ENCODE peak calls at places on chromosomes 6 and 20, in nine cellular contexts. One of them, this sample, is unnamed.

GRCh38 chr20:17493173-17493572 is 38.0 kb downstream of the BFSP1 start:
- DNase-seq in upper lobe of right lung: no peak
- DNase-seq in cardiac muscle cell: no peak
- DNase-seq in brain microvascular endothelial cell: no peak
- DNase-seq in astrocyte: no peak
- DNase-seq in fibroblast of pulmonary artery: no peak
- DNase-seq in A673: no peak
- DNase-seq in PC-9: no peak
- DNase-seq in hepatocyte: no peak
- DNase-seq in this sample: no peak

GRCh38 chr20:29878777-29879442 is 1378.6 kb upstream of the DEFB115 start:
- DNase-seq in upper lobe of right lung: peak; percentile 67
- DNase-seq in cardiac muscle cell: no peak
- DNase-seq in brain microvascular endothelial cell: no peak
- DNase-seq in astrocyte: no peak
- DNase-seq in fibroblast of pulmonary artery: no peak
- DNase-seq in A673: no peak
- DNase-seq in PC-9: no peak
- DNase-seq in hepatocyte: no peak
- DNase-seq in this sample: no peak

GRCh38 chr6:23176883-23177282 is 607.5 kb downstream of the HDGFL1 start:
- DNase-seq in upper lobe of right lung: no peak
- DNase-seq in cardiac muscle cell: no peak
- DNase-seq in brain microvascular endothelial cell: no peak
- DNase-seq in astrocyte: no peak
- DNase-seq in fibroblast of pulmonary artery: no peak
- DNase-seq in A673: peak; percentile 36
- DNase-seq in PC-9: no peak
- DNase-seq in hepatocyte: peak; percentile 55
- DNase-seq in this sample: no peak

GRCh38 chr6:117265425-117266266 is at the start of gene VGLL2:
- DNase-seq in upper lobe of right lung: peak; percentile 71
- DNase-seq in cardiac muscle cell: peak; percentile 62
- DNase-seq in brain microvascular endothelial cell: no peak
- DNase-seq in astrocyte: peak; percentile 25
- DNase-seq in fibroblast of pulmonary artery: peak; percentile 48
- DNase-seq in A673: peak; percentile 61
- DNase-seq in PC-9: no peak
- DNase-seq in hepatocyte: peak; percentile 74
- DNase-seq in this sample: peak; percentile 27

GRCh38 chr6:27720607-27721580 is 191.3 kb downstream of the OR2B2 start:
- DNase-seq in upper lobe of right lung: no peak
- DNase-seq in cardiac muscle cell: peak; percentile 47
- DNase-seq in brain microvascular endothelial cell: peak; percentile 86
- DNase-seq in astrocyte: peak; percentile 39
- DNase-seq in fibroblast of pulmonary artery: peak; percentile 20
- DNase-seq in A673: no peak
- DNase-seq in PC-9: peak; percentile 71
- DNase-seq in hepatocyte: peak; percentile 18
- DNase-seq in this sample: peak; percentile 62

GRCh38 chr20:10707070-10707469 is 33.3 kb upstream of the JAG1 start:
- DNase-seq in upper lobe of right lung: no peak
- DNase-seq in cardiac muscle cell: no peak
- DNase-seq in brain microvascular endothelial cell: no peak
- DNase-seq in astrocyte: no peak
- DNase-seq in fibroblast of pulmonary artery: no peak
- DNase-seq in A673: no peak
- DNase-seq in PC-9: no peak
- DNase-seq in hepatocyte: no peak
- DNase-seq in this sample: no peak

GRCh38 chr20:63064310-63064709 is 57.5 kb upstream of the BHLHE23 start:
- DNase-seq in upper lobe of right lung: peak; percentile 40
- DNase-seq in cardiac muscle cell: no peak
- DNase-seq in brain microvascular endothelial cell: no peak
- DNase-seq in astrocyte: no peak
- DNase-seq in fibroblast of pulmonary artery: no peak
- DNase-seq in A673: no peak
- DNase-seq in PC-9: no peak
- DNase-seq in hepatocyte: no peak
- DNase-seq in this sample: no peak

GRCh38 chr6:56595490-56596122 is 47.1 kb downstream of the DST start:
- DNase-seq in upper lobe of right lung: no peak
- DNase-seq in cardiac muscle cell: peak; percentile 65
- DNase-seq in brain microvascular endothelial cell: peak; percentile 23
- DNase-seq in astrocyte: peak; percentile 23
- DNase-seq in fibroblast of pulmonary artery: peak; percentile 46
- DNase-seq in A673: peak; percentile 80
- DNase-seq in PC-9: peak; percentile 43
- DNase-seq in hepatocyte: peak; percentile 58
- DNase-seq in this sample: peak; percentile 58

GRCh38 chr20:61977387-61977786 is 88.3 kb downstream of the TAF4 start:
- DNase-seq in upper lobe of right lung: no peak
- DNase-seq in cardiac muscle cell: no peak
- DNase-seq in brain microvascular endothelial cell: no peak
- DNase-seq in astrocyte: no peak
- DNase-seq in fibroblast of pulmonary artery: no peak
- DNase-seq in A673: no peak
- DNase-seq in PC-9: no peak
- DNase-seq in hepatocyte: no peak
- DNase-seq in this sample: no peak

GRCh38 chr6:75467284-75467683 is 26.3 kb downstream of the FILIP1 start:
- DNase-seq in upper lobe of right lung: no peak
- DNase-seq in cardiac muscle cell: no peak
- DNase-seq in brain microvascular endothelial cell: no peak
- DNase-seq in astrocyte: no peak
- DNase-seq in fibroblast of pulmonary artery: no peak
- DNase-seq in A673: no peak
- DNase-seq in PC-9: no peak
- DNase-seq in hepatocyte: no peak
- DNase-seq in this sample: no peak

GRCh38 chr6:145015739-145016558 is 719.4 kb downstream of the EPM2A start:
- DNase-seq in upper lobe of right lung: no peak
- DNase-seq in cardiac muscle cell: peak; percentile 86
- DNase-seq in brain microvascular endothelial cell: peak; percentile 86
- DNase-seq in astrocyte: peak; percentile 96
- DNase-seq in fibroblast of pulmonary artery: peak; percentile 88
- DNase-seq in A673: peak; percentile 64
- DNase-seq in PC-9: peak; percentile 74
- DNase-seq in hepatocyte: peak; percentile 58
- DNase-seq in this sample: peak; percentile 94

GRCh38 chr20:52082612-52083011 is 109.0 kb downstream of the ZFP64 start:
- DNase-seq in upper lobe of right lung: no peak
- DNase-seq in cardiac muscle cell: no peak
- DNase-seq in brain microvascular endothelial cell: no peak
- DNase-seq in astrocyte: no peak
- DNase-seq in fibroblast of pulmonary artery: no peak
- DNase-seq in A673: peak; percentile 21
- DNase-seq in PC-9: no peak
- DNase-seq in hepatocyte: no peak
- DNase-seq in this sample: peak; percentile 27

GRCh38 chr6:76774750-76775396 is 688.4 kb downstream of the HTR1B start:
- DNase-seq in upper lobe of right lung: no peak
- DNase-seq in cardiac muscle cell: peak; percentile 75
- DNase-seq in brain microvascular endothelial cell: peak; percentile 24
- DNase-seq in astrocyte: no peak
- DNase-seq in fibroblast of pulmonary artery: peak; percentile 51
- DNase-seq in A673: no peak
- DNase-seq in PC-9: no peak
- DNase-seq in hepatocyte: peak; percentile 42
- DNase-seq in this sample: peak; percentile 24

GRCh38 chr6:26322645-26323482 is 42.1 kb upstream of the BTN3A2 start:
- DNase-seq in upper lobe of right lung: no peak
- DNase-seq in cardiac muscle cell: peak; percentile 90
- DNase-seq in brain microvascular endothelial cell: peak; percentile 94
- DNase-seq in astrocyte: peak; percentile 92
- DNase-seq in fibroblast of pulmonary artery: peak; percentile 91
- DNase-seq in A673: peak; percentile 96
- DNase-seq in PC-9: peak; percentile 88
- DNase-seq in hepatocyte: peak; percentile 86
- DNase-seq in this sample: peak; percentile 93

GRCh38 chr6:136594671-136595070 is 44.4 kb upstream of the MAP7 start:
- DNase-seq in upper lobe of right lung: no peak
- DNase-seq in cardiac muscle cell: no peak
- DNase-seq in brain microvascular endothelial cell: no peak
- DNase-seq in astrocyte: no peak
- DNase-seq in fibroblast of pulmonary artery: no peak
- DNase-seq in A673: no peak
- DNase-seq in PC-9: no peak
- DNase-seq in hepatocyte: no peak
- DNase-seq in this sample: no peak
- H3K4me3 ChIP-seq in upper lobe of right lung: no peak overlapping the region
- H3K4me3 ChIP-seq in cardiac muscle cell: no peak overlapping the region
- H3K4me3 ChIP-seq in brain microvascular endothelial cell: no peak overlapping the region
- H3K4me3 ChIP-seq in astrocyte: peak overlapping the region; percentile 37
- H3K4me3 ChIP-seq in fibroblast of pulmonary artery: no peak overlapping the region
- H3K4me3 ChIP-seq in A673: no peak overlapping the region
- H3K4me3 ChIP-seq in PC-9: no peak overlapping the region
- H3K4me3 ChIP-seq in hepatocyte: no peak overlapping the region
- H3K4me3 ChIP-seq in this sample: no peak overlapping the region

GRCh38 chr6:153962548-153962947 is 76.5 kb upstream of the OPRM1 start:
- DNase-seq in upper lobe of right lung: no peak
- DNase-seq in cardiac muscle cell: no peak
- DNase-seq in brain microvascular endothelial cell: no peak
- DNase-seq in astrocyte: no peak
- DNase-seq in fibroblast of pulmonary artery: no peak
- DNase-seq in A673: no peak
- DNase-seq in PC-9: no peak
- DNase-seq in hepatocyte: no peak
- DNase-seq in this sample: no peak

GRCh38 chr6:153959281-153959680 is 79.8 kb upstream of the OPRM1 start:
- DNase-seq in upper lobe of right lung: no peak
- DNase-seq in cardiac muscle cell: peak; percentile 3
- DNase-seq in brain microvascular endothelial cell: no peak
- DNase-seq in astrocyte: no peak
- DNase-seq in fibroblast of pulmonary artery: no peak
- DNase-seq in A673: no peak
- DNase-seq in PC-9: no peak
- DNase-seq in hepatocyte: peak; percentile 6
- DNase-seq in this sample: no peak

GRCh38 chr6:153960741-153961140 is 78.3 kb upstream of the OPRM1 start:
- DNase-seq in upper lobe of right lung: no peak
- DNase-seq in cardiac muscle cell: no peak
- DNase-seq in brain microvascular endothelial cell: no peak
- DNase-seq in astrocyte: no peak
- DNase-seq in fibroblast of pulmonary artery: no peak
- DNase-seq in A673: no peak
- DNase-seq in PC-9: no peak
- DNase-seq in hepatocyte: no peak
- DNase-seq in this sample: no peak

GRCh38 chr6:153965996-153966395 is 73.0 kb upstream of the OPRM1 start:
- DNase-seq in upper lobe of right lung: no peak
- DNase-seq in cardiac muscle cell: peak; percentile 56
- DNase-seq in brain microvascular endothelial cell: peak; percentile 77
- DNase-seq in astrocyte: peak; percentile 49
- DNase-seq in fibroblast of pulmonary artery: peak; percentile 18
- DNase-seq in A673: no peak
- DNase-seq in PC-9: no peak
- DNase-seq in hepatocyte: no peak
- DNase-seq in this sample: peak; percentile 68

DNA sequence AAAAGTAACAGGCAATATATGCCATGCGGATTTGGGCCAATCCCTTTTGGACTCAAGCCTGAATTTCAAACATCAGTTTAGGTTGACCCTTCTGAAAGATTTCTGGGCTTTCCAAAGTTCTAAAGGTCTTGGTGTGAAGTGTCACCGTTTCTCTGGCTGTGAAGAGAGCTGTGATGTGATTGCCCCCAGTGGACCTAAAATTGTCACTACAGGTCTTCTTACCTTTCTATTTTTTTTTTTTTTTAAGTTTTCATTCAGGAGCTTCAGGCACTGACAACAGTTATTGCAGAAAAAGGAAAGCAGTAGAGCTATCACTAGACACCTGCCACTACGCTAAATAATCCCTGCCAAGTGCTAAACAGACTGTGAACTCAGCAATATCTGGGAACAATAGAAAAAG is 75.7 kb upstream of the OPRM1 start:
- DNase-seq in upper lobe of right lung: no peak
- DNase-seq in cardiac muscle cell: no peak
- DNase-seq in brain microvascular endothelial cell: no peak
- DNase-seq in astrocyte: no peak
- DNase-seq in fibroblast of pulmonary artery: no peak
- DNase-seq in A673: no peak
- DNase-seq in PC-9: no peak
- DNase-seq in hepatocyte: no peak
- DNase-seq in this sample: no peak
- TF ChIP-seq CTCF in upper lobe of right lung: no peak
- TF ChIP-seq CTCF in cardiac muscle cell: no peak
- TF ChIP-seq CTCF in brain microvascular endothelial cell: no peak
- TF ChIP-seq CTCF in astrocyte: no peak
- TF ChIP-seq CTCF in fibroblast of pulmonary artery: no peak
- TF ChIP-seq CTCF in A673: no peak
- TF ChIP-seq CTCF in PC-9: no peak
- TF ChIP-seq CTCF in hepatocyte: no peak
- TF ChIP-seq CTCF in this sample: no peak

DNA sequence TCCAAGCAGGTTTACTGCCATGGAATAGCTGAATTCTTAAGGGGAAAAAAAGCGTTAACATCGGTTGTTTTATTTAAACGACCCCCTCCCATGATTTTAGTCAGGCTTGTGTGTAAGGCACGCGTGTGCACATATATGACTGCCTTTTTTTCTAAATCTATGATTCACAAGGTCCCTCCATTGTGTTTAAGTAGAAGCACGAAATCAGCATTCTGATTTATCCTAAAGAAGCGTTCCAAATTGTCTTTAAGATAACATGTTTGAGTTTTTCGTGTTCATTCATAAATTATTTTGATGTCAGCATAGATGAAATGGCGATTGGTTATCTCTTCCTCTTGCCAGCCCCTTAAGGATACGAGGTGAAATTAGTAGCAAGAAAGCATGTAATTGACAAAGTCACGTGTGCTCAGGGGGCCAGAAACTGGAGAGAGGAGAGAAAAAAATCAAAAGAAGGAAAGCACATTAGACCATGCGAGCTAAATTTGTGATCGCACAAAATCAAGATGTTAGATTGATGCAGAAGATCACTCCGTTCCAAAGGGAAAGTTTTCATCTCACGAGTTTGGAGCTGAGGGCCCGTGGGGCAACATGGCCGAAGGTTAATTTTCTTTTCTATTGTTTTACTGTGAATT is at the start of gene LIN28B:
- DNase-seq in upper lobe of right lung: no peak
- DNase-seq in cardiac muscle cell: no peak
- DNase-seq in brain microvascular endothelial cell: no peak
- DNase-seq in astrocyte: no peak
- DNase-seq in fibroblast of pulmonary artery: no peak
- DNase-seq in A673: peak; percentile 77
- DNase-seq in PC-9: no peak
- DNase-seq in hepatocyte: no peak
- DNase-seq in this sample: no peak
- H3K4me3 ChIP-seq in upper lobe of right lung: no peak within 1 kb of the TSS
- H3K4me3 ChIP-seq in cardiac muscle cell: peak within 1 kb of the TSS; percentile 76
- H3K4me3 ChIP-seq in brain microvascular endothelial cell: no peak within 1 kb of the TSS
- H3K4me3 ChIP-seq in astrocyte: peak within 1 kb of the TSS; percentile 20
- H3K4me3 ChIP-seq in fibroblast of pulmonary artery: no peak within 1 kb of the TSS
- H3K4me3 ChIP-seq in A673: peak within 1 kb of the TSS; percentile 56
- H3K4me3 ChIP-seq in PC-9: peak within 1 kb of the TSS; percentile 38
- H3K4me3 ChIP-seq in hepatocyte: peak within 1 kb of the TSS; percentile 63
- H3K4me3 ChIP-seq in this sample: no peak within 1 kb of the TSS

DNA sequence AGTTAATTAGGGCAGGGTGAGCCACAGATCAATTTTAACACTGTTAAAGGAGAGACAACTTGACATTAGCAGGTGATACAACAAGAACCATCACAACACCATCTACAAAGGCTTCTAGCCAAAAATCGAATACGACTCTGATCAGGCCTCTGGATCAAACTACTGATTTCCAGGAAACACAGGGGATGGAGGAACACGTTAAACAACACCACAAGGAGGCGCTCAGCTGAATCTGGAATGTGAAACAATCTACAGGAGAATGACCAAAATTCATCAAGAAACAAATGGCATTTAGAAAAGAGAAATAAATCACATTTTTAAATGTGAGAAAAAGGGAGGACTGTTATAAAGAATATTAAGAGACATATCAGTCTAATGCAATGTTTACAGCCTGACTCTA is 13.5 kb upstream of the MAFB start:
- DNase-seq in upper lobe of right lung: no peak
- DNase-seq in cardiac muscle cell: no peak
- DNase-seq in brain microvascular endothelial cell: no peak
- DNase-seq in astrocyte: no peak
- DNase-seq in fibroblast of pulmonary artery: no peak
- DNase-seq in A673: no peak
- DNase-seq in PC-9: no peak
- DNase-seq in hepatocyte: no peak
- DNase-seq in this sample: no peak
- TF ChIP-seq CTCF in upper lobe of right lung: no peak
- TF ChIP-seq CTCF in cardiac muscle cell: peak; percentile 21
- TF ChIP-seq CTCF in brain microvascular endothelial cell: peak; percentile 30
- TF ChIP-seq CTCF in astrocyte: no peak
- TF ChIP-seq CTCF in fibroblast of pulmonary artery: peak; percentile 24
- TF ChIP-seq CTCF in A673: peak; percentile 49
- TF ChIP-seq CTCF in PC-9: peak; percentile 30
- TF ChIP-seq CTCF in hepatocyte: no peak
- TF ChIP-seq CTCF in this sample: peak; percentile 30

This sample was measured in choroid plexus epithelial cell.